ENCODE peak calls at places on chromosome 12, in four cellular contexts. R is AG09309, Y is tibial artery, S is tibial nerve. T is an unnamed sample.

GRCh38 chr12:63790608-63790945 is 10.9 kb downstream of the RXYLT1 start:
- DNase-seq in Y (no peak), R (no peak), S (no peak), T (no peak)

GRCh38 chr12:10140001-10140400 is 10.0 kb upstream of the CLEC7A start:
- DNase-seq in S (no peak), R (peak), Y (no peak), T (peak)

GRCh38 chr12:125515887-125516286 is 450.7 kb downstream of the AACS start:
- DNase-seq in S (no peak), R (no peak), Y (no peak), T (no peak)

GRCh38 chr12:27523642-27524488 is at the start of gene PPFIBP1:
- DNase-seq in Y (peak), S (peak), R (peak), T (peak)

GRCh38 chr12:50297027-50297426 is 13.7 kb upstream of the LIMA1 start:
- DNase-seq in R (no peak), S (no peak), Y (no peak), T (no peak)

GRCh38 chr12:123696641-123697040 is 15.5 kb upstream of the ATP6V0A2 start:
- DNase-seq in R (no peak), S (no peak), Y (no peak), T (no peak)

GRCh38 chr12:56338643-56339422 is at the start of gene IL23A:
- DNase-seq in R (no peak), Y (no peak), S (no peak), T (no peak)

GRCh38 chr12:128797119-128798118 is 26.3 kb downstream of the SLC15A4 start:
- DNase-seq in Y (no peak), S (no peak), R (no peak), T (peak)

GRCh38 chr12:66688836-66689439 is 10.1 kb upstream of the GRIP1 start:
- DNase-seq in Y (no peak), R (no peak), S (no peak), T (peak)

GRCh38 chr12:93048646-93049045 is 119.6 kb upstream of the EEA1 start:
- DNase-seq in R (no peak), S (no peak), Y (no peak), T (no peak)

GRCh38 chr12:114500775-114501473 is 95.0 kb upstream of the TBX5 start:
- DNase-seq in S (no peak), Y (no peak), R (no peak), T (no peak)

GRCh38 chr12:47509398-47509851 is 196.4 kb downstream of the RPAP3 start:
- DNase-seq in S (no peak), R (peak), Y (no peak), T (peak)

GRCh38 chr12:93466625-93467350 is 526 bp upstream of the MRPL42 start:
- DNase-seq in Y (no peak), R (no peak), S (no peak), T (no peak)

GRCh38 chr12:118060301-118061010 is 523 bp downstream of the WSB2 start:
- DNase-seq in Y (peak), S (no peak), R (no peak), T (no peak)

GRCh38 chr12:102095677-102096263 is 24.1 kb downstream of the NUP37 start:
- DNase-seq in R (no peak), Y (no peak), S (no peak), T (peak)

GRCh38 chr12:62703011-62703380 is 232.0 kb downstream of the PPM1H start:
- DNase-seq in R (no peak), S (no peak), Y (no peak), T (no peak)

GRCh38 chr12:23929906-23930305 is 19.6 kb downstream of the SOX5 start:
- DNase-seq in R (no peak), S (no peak), Y (no peak), T (no peak)

GRCh38 chr12:106984588-106985137 is 2.3 kb downstream of the MTERF2 start:
- DNase-seq in Y (no peak), S (no peak), R (no peak), T (no peak)

GRCh38 chr12:32115404-32116104 is 8.9 kb downstream of the BICD1 start:
- DNase-seq in S (peak), Y (peak), R (peak), T (peak)

GRCh38 chr12:3115078-3115477 is 37.9 kb downstream of the TSPAN9 start:
- DNase-seq in R (no peak), Y (no peak), S (no peak), T (no peak)

GRCh38 chr12:3117628-3118027 is 40.4 kb downstream of the TSPAN9 start:
- DNase-seq in S (no peak), Y (no peak), R (peak), T (peak)

GRCh38 chr12:3114671-3115070 is 37.5 kb downstream of the TSPAN9 start:
- DNase-seq in S (no peak), R (no peak), Y (no peak), T (no peak)

GRCh38 chr12:3117144-3117581 is 40.0 kb downstream of the TSPAN9 start:
- DNase-seq in Y (no peak), R (peak), S (no peak), T (peak)

DNA sequence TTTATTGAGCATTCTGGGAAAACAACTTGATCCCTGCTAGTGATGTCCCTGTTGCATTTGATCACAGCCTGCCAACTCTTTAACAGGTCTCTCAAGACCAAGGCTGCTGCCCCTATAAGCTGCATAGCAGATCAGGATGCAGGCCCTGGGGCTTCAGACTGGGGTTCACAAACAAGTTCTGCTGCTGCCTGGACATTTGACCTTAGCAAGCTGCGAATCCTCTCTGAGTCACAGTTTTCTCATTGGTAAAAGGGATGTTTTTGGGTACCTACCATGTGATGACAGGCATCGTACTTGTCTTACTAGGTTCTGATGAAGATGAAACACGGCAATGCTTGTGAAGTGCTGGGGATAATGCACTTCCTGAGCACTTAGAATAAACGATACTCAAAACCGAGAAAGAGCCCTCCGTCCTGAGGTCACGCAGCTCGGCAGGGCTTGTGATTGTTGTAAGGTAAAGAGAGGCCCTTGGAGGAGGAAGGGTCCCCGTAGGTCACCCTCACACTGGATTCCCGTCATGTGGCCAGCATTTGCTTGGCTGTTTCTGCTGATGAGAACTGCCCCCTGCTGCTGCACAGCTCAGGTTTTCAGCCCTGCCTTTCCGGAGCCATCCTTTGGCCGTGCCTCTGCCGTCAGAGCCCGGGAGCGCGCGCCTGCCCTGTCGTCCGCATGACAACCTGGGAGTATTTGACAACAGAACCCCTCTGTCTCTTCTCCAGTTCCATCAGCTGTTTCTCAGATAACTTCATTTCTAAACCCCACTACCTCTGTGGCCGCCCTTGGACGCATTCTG is 39.1 kb downstream of the TSPAN9 start:
- DNase-seq in R (no peak), S (no peak), Y (no peak), T (no peak)
- TF ChIP-seq CTCF in R (no peak), S (no peak), Y (no peak), T (no peak)

GRCh38 chr12:115599251-115599811 is 678.2 kb downstream of the MED13L start:
- DNase-seq in Y (no peak), S (no peak), R (no peak), T (no peak)
- H3K4me3 ChIP-seq in Y (peak), S (no peak), R (no peak), T (no peak)

GRCh38 chr12:44816446-44817017 is 59.6 kb downstream of the NELL2 start:
- DNase-seq in Y (no peak), S (no peak), R (no peak), T (no peak)
- TF ChIP-seq CTCF in Y (no peak), S (no peak), R (no peak), T (no peak)

GRCh38 chr12:49263400-49263763 is 1.5 kb upstream of the TUBA1C start:
- DNase-seq in S (no peak), R (no peak), Y (no peak), T (no peak)
- H3K4me3 ChIP-seq in S (no peak), R (no peak), Y (no peak), T (no peak)

DNA sequence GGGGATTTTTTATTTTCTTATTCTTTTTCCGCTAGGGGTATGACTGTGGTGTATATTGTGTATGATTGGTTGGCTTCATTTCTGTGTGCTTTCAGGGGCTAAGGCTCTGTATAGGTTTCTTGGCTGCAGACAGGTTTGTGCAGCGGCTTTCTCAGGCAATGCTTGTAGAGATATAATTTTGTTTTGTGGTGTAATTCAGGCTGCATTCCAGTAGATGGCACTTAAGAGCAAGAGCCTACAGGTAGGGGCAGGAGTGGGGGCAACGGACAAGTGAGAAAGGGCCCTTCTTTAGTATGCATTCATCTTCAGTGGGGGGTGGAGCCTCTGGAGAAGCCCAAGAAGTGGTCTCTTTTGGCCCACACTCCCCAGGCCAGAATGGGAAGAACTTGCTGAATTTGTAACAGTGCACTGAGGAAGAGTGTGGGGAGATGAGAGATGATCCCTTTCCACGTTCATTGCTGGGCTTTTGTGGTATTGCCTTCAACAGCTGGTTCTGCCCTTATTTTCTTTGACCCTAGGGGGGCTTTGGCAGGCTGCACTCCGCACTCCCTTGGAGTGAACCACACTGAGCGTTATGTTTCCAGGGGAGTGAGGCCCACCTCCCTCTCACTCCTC is 78.6 kb downstream of the IFNG-AS1 start:
- DNase-seq in R (no peak), S (no peak), Y (no peak), T (peak)
- TF ChIP-seq CTCF in R (peak), S (no peak), Y (no peak), T (peak)

DNA sequence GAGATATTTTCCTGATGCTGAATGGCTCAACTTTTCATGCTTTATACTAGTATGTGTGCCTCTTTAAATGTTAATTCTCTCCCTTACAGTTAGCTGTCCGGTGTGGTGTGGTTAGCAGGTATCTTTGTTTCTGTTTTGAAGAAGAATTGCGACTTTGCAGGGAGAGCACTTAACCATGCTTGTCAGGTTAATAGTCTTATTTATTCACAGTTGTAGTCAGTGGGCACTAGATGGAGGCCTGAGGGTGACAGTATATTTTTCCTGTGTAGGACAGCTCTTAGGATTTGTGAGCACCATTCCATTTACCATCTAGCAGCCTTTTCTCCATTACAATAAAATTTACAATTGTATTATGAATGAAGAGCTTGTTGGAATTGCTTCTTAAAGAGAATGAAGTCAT is 34.9 kb downstream of the PDE3A start:
- DNase-seq in Y (no peak), S (no peak), R (no peak), T (no peak)
- H3K4me3 ChIP-seq in Y (no peak), S (no peak), R (no peak), T (no peak)

DNA sequence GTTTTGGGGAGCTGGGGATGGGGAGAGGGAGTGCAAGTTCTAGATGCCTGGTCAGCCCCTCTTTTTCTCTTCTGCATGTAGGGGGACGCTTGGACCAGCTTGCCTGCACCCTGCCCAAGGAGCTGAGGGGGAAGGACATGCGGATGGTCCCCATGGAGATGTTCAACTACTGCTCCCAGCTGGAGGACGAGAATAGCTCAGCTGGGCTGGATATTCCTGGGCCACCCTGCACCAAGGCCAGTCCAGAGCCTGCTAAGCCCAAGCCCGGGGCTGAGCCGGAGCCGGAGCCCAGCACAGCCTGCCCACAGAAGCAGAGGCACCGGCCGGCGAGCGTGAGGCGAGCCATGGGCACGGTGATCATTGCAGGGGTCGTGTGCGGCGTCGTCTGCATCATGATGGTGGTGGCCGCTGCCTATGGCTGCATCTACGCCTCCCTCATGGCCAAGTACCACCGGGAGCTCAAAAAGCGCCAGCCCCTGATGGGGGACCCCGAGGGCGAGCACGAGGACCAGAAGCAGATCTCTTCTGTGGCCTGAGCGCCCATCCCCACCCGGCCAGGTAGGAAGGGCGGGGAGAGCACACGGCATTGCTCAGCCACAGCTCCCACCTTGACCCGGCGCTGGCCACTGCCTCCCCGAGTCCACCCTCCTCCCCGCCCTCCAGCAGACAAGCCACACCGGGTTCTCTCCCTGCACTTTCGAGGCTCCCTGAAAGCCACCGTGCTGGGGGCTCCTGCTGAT is 14.0 kb downstream of the LRTM2 start:
- DNase-seq in R (no peak), S (no peak), Y (no peak), T (no peak)
- TF ChIP-seq CTCF in R (no peak), S (no peak), Y (no peak), T (no peak)

GRCh38 chr12:111768159-111768895 is 1.6 kb downstream of the ALDH2 start:
- DNase-seq in S (no peak), Y (no peak), R (no peak), T (no peak)
- H3K4me3 ChIP-seq in S (peak), Y (peak), R (no peak), T (peak)

GRCh38 chr12:51915003-51915625 is 7.8 kb downstream of the ACVRL1 start:
- DNase-seq in Y (no peak), S (no peak), R (no peak), T (no peak)

GRCh38 chr12:51914034-51914923 is 7.0 kb downstream of the ACVRL1 start:
- DNase-seq in R (no peak), Y (no peak), S (no peak), T (no peak)

GRCh38 chr12:51911788-51912711 is 4.7 kb downstream of the ACVRL1 start:
- DNase-seq in R (no peak), Y (peak), S (no peak), T (peak)

GRCh38 chr12:51911307-51911706 is 4.0 kb downstream of the ACVRL1 start:
- DNase-seq in R (no peak), Y (no peak), S (no peak), T (no peak)

DNA sequence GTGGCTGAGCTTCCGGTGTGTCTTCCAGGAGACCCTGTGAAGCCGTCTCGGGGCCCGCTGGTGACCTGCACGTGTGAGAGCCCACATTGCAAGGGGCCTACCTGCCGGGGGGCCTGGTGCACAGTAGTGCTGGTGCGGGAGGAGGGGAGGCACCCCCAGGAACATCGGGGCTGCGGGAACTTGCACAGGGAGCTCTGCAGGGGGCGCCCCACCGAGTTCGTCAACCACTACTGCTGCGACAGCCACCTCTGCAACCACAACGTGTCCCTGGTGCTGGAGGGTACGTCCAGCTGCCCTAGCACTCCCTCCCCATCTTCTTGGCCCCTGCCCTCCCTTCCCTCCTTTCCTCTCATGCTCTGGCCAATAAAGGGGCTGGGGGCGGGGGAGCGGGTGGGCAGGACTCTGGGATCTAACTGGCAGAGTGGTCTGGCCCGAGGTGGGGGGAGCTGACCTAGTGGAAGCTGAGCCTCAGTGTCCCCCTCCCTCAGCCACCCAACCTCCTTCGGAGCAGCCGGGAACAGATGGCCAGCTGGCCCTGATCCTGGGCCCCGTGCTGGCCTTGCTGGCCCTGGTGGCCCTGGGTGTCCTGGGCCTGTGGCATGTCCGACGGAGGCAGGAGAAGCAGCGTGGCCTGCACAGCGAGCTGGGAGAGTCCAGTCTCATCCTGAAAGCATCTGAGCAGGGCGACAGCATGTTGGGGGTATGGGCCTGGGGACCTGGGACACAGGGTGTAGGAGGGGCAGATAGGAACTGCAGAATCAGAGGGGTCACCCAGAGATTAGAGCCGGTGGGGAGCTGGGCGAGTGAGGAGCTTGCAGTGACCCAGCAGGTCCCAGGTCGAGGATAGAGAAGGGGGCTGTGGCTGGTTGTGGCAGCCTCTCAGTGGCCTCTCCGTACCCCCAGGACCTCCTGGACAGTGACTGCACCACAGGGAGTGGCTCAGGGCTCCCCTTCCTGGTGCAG is 6.0 kb downstream of the ACVRL1 start:
- DNase-seq in S (no peak), Y (no peak), R (no peak), T (no peak)
- TF ChIP-seq CTCF in S (no peak), Y (no peak), R (no peak), T (peak)

DNA sequence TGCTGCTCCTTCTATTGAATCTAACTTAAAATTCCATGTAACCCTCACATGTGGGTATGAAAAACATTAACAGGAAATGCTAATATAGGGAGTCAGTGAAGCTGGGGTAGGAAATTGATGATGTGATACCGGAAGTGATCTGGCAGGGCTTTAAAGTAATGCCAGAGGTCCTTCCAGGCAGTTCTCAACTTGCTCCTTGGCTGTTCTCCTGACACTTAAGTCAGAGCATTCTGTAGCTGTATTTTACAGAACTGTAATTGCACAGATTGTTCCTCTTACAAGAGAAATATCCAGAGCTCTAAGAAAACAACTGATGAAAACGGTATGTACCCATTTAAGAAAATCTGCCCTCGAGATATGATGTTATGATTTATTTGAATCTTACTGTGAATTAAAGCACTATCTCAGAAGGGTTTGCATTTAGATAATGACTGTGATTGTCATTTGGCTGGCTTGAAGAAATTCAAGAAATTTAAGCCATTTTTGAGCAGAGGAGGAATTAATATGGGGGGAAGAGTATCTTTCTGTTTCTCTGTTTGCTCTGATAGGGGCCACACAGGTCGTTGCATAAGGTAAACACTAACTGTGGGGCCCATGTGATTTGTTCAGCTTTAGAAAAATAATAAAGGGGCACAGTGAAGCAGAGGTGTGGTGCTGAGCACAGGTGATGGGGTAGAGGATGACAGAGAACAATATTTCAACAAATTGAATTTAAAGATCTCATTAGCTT is 88.4 kb downstream of the BBS10 start:
- DNase-seq in R (peak), S (no peak), Y (no peak), T (peak)
- H3K4me3 ChIP-seq in R (no peak), S (no peak), Y (no peak), T (peak)